ENCODE peak calls at places on chromosomes 16 and 17, in seven cellular contexts. A is choroid plexus epithelial cell; R is MM.1S; H is fibroblast of lung; M is T-helper 22 cell; B is activated CD8-positive, alpha-beta T cell treated with anti-CD3 and anti-CD28 coated beads, Interleukin-2, amount 10 ng/mL, durations not matched to agents 7 days and 5 days; I is SHP77. K is an unnamed sample.

GRCh38 chr17:51118330-51119195 is 2.1 kb downstream of the SPAG9 start:
- DNase-seq in A (no peak), R (no peak), H (no peak), M (no peak), B (no peak), I (peak), K (no peak)

GRCh38 chr16:75288596-75289120 is 37.2 kb upstream of the BCAR1 start:
- DNase-seq in A (no peak), R (no peak), H (no peak), M (peak), B (peak), I (no peak), K (no peak)

GRCh38 chr17:7572588-7573323 is 6.7 kb upstream of the CD68 start:
- DNase-seq in A (peak), R (peak), H (peak), M (peak), B (no peak), I (peak), K (peak)

GRCh38 chr17:17067277-17067676 is 25.0 kb downstream of the MPRIP start:
- DNase-seq in A (peak), R (no peak), H (peak), M (no peak), B (no peak), I (no peak), K (no peak)

GRCh38 chr16:30335598-30336474 is 19.3 kb downstream of the CD2BP2 start:
- DNase-seq in A (peak), R (peak), H (peak), M (peak), B (no peak), I (peak), K (no peak)

GRCh38 chr17:42387663-42388380 is 420 bp downstream of the STAT3 start:
- DNase-seq in A (peak), R (peak), H (no peak), M (peak), B (peak), I (peak), K (peak)

GRCh38 chr17:15051913-15052312 is 213.2 kb downstream of the PMP22 start:
- DNase-seq in A (no peak), R (no peak), H (no peak), M (no peak), B (no peak), I (no peak), K (no peak)

GRCh38 chr16:87312008-87312407 is 5.2 kb downstream of the C16orf95 start:
- DNase-seq in A (no peak), R (no peak), H (no peak), M (no peak), B (no peak), I (no peak), K (no peak)

GRCh38 chr16:74743045-74743667 is 31.5 kb downstream of the FA2H start:
- DNase-seq in A (no peak), R (no peak), H (no peak), M (no peak), B (no peak), I (no peak), K (no peak)

GRCh38 chr17:81556175-81556691 is 4.1 kb upstream of the FAAP100 start:
- DNase-seq in A (peak), R (no peak), H (peak), M (no peak), B (no peak), I (no peak), K (no peak)

GRCh38 chr16:66695935-66696668 is 441 bp downstream of the CMTM4 start:
- DNase-seq in A (no peak), R (peak), H (no peak), M (no peak), B (peak), I (no peak), K (no peak)

GRCh38 chr16:397135-397661 is at the start of gene NME4:
- DNase-seq in A (peak), R (peak), H (no peak), M (no peak), B (no peak), I (no peak), K (no peak)

GRCh38 chr17:81429813-81430510 is 34.7 kb downstream of the BAHCC1 start:
- DNase-seq in A (peak), R (no peak), H (no peak), M (no peak), B (no peak), I (peak), K (no peak)

GRCh38 chr17:45021607-45022287 is 29.7 kb downstream of the DCAKD start:
- DNase-seq in A (peak), R (peak), H (peak), M (peak), B (peak), I (peak), K (peak)

GRCh38 chr17:31595076-31595475 is 203.6 kb downstream of the RAB11FIP4 start:
- DNase-seq in A (peak), R (no peak), H (peak), M (no peak), B (no peak), I (no peak), K (no peak)

GRCh38 chr16:29844575-29845331 is 18.3 kb downstream of the CDIPT start:
- DNase-seq in A (peak), R (no peak), H (no peak), M (no peak), B (no peak), I (no peak), K (no peak)

GRCh38 chr17:55134486-55135157 is 130.1 kb upstream of the HLF start:
- DNase-seq in A (peak), R (no peak), H (peak), M (no peak), B (no peak), I (no peak), K (no peak)

GRCh38 chr16:1830213-1830612 is 3.2 kb downstream of the FAHD1 start:
- DNase-seq in A (no peak), R (no peak), H (no peak), M (no peak), B (no peak), I (no peak), K (no peak)

GRCh38 chr16:30185683-30186421 is 2.5 kb downstream of the CORO1A start:
- DNase-seq in A (no peak), R (peak), H (no peak), M (peak), B (peak), I (no peak), K (peak)

GRCh38 chr16:54326266-54326662 is 39.7 kb upstream of the IRX3 start:
- DNase-seq in A (peak), R (no peak), H (peak), M (no peak), B (no peak), I (no peak), K (no peak)

GRCh38 chr17:59783221-59784016 is 76.0 kb downstream of the VMP1 start:
- DNase-seq in A (peak), R (no peak), H (peak), M (no peak), B (no peak), I (peak), K (no peak)

GRCh38 chr17:77164483-77165030 is 23.8 kb downstream of the SEC14L1 start:
- DNase-seq in A (no peak), R (no peak), H (peak), M (no peak), B (no peak), I (peak), K (no peak)

GRCh38 chr17:59355695-59356323 is 24.4 kb downstream of the YPEL2 start:
- DNase-seq in A (no peak), R (no peak), H (no peak), M (no peak), B (no peak), I (no peak), K (no peak)

GRCh38 chr17:18004345-18004744 is 31.7 kb downstream of the DRC3 start:
- DNase-seq in A (no peak), R (no peak), H (no peak), M (no peak), B (no peak), I (peak), K (no peak)

GRCh38 chr17:14299261-14300093 is 1.4 kb upstream of the HS3ST3B1 start:
- DNase-seq in A (peak), R (no peak), H (peak), M (peak), B (peak), I (no peak), K (no peak)

GRCh38 chr17:40399185-40399584 is 18.5 kb downstream of the TOP2A start:
- DNase-seq in A (peak), R (peak), H (peak), M (no peak), B (no peak), I (peak), K (no peak)

GRCh38 chr16:65309294-65309850 is 187.5 kb upstream of the CDH11 start:
- DNase-seq in A (no peak), R (no peak), H (no peak), M (no peak), B (no peak), I (no peak), K (no peak)